ENCODE peak calls at places on chromosomes 12 and 14, in ten cellular contexts. P is A549; S is GM20000; H is A172; T is activated T-helper 1 cell treated with anti-CD3 and anti-CD28 coated beads, Interleukin-2, amount 50 U/mL, for 16 hours; R is COLO829; E is cardiac fibroblast; U is dorsolateral prefrontal cortex; C is CD4-positive, alpha-beta T cell; X is mucosa of descending colon. B is an unnamed sample.

GRCh38 chr14:79598339-79598738 is 613.0 kb downstream of the DIO2 start:
- DNase-seq in P (no peak), S (no peak), H (no peak), T (no peak), R (no peak), E (peak; percentile 71), U (no peak), C (no peak), X (no peak), B (no peak)

GRCh38 chr14:38931969-38932652 is 170.9 kb downstream of the SEC23A start:
- DNase-seq in P (no peak), S (no peak), H (no peak), T (no peak), R (no peak), E (no peak), U (no peak), C (no peak), X (no peak), B (no peak)

GRCh38 chr12:72274926-72275325 is 2.8 kb downstream of the TRHDE start:
- DNase-seq in P (no peak), S (peak; percentile 14), H (no peak), T (no peak), R (no peak), E (peak; percentile 4), U (no peak), C (no peak), X (no peak), B (no peak)

GRCh38 chr14:54329082-54329695 is 67.6 kb upstream of the CDKN3 start:
- DNase-seq in P (peak; percentile 60), S (peak; percentile 55), H (peak; percentile 44), T (no peak), R (peak; percentile 74), E (peak; percentile 87), U (no peak), C (no peak), X (no peak), B (no peak)

GRCh38 chr14:75689012-75689411 is 28.0 kb downstream of the TTLL5 start:
- DNase-seq in P (no peak), S (no peak), H (no peak), T (no peak), R (no peak), E (peak; percentile 53), U (no peak), C (no peak), X (no peak), B (no peak)

GRCh38 chr12:107461222-107461980 is 224.2 kb upstream of the PWP1 start:
- DNase-seq in P (no peak), S (no peak), H (peak; percentile 68), T (no peak), R (no peak), E (peak; percentile 37), U (no peak), C (no peak), X (no peak), B (peak; percentile 19)

GRCh38 chr12:26838888-26839416 is 6.0 kb upstream of the ITPR2 start:
- DNase-seq in P (no peak), S (no peak), H (no peak), T (no peak), R (no peak), E (no peak), U (no peak), C (no peak), X (no peak), B (no peak)

GRCh38 chr14:25009891-25010290 is 40.1 kb downstream of the STXBP6 start:
- DNase-seq in P (no peak), S (no peak), H (peak; percentile 53), T (no peak), R (peak; percentile 28), E (peak; percentile 53), U (no peak), C (no peak), X (no peak), B (no peak)

GRCh38 chr14:30588873-30589272 is 29.9 kb downstream of the G2E3 start:
- DNase-seq in P (no peak), S (no peak), H (no peak), T (no peak), R (no peak), E (no peak), U (no peak), C (no peak), X (no peak), B (no peak)

GRCh38 chr12:12721251-12721689 is 4.1 kb downstream of the CDKN1B start:
- DNase-seq in P (no peak), S (no peak), H (no peak), T (no peak), R (no peak), E (no peak), U (no peak), C (peak; percentile 35), X (no peak), B (no peak)

GRCh38 chr12:123764109-123764508 is 2.0 kb downstream of the DNAH10 start:
- DNase-seq in P (no peak), S (no peak), H (no peak), T (no peak), R (no peak), E (no peak), U (no peak), C (no peak), X (no peak), B (no peak)

GRCh38 chr14:85702937-85703336 is 173.0 kb downstream of the FLRT2 start:
- DNase-seq in P (no peak), S (no peak), H (no peak), T (no peak), R (no peak), E (peak; percentile 12), U (no peak), C (no peak), X (no peak), B (no peak)

GRCh38 chr12:45235087-45236025 is 19.5 kb downstream of the ANO6 start:
- DNase-seq in P (peak; percentile 45), S (no peak), H (peak; percentile 81), T (no peak), R (no peak), E (peak; percentile 56), U (no peak), C (no peak), X (no peak), B (no peak)

GRCh38 chr12:47307680-47308399 is 228.1 kb upstream of the AMIGO2 start:
- DNase-seq in P (peak; percentile 49), S (peak; percentile 68), H (peak; percentile 79), T (no peak), R (peak; percentile 32), E (peak; percentile 86), U (no peak), C (peak; percentile 48), X (no peak), B (peak; percentile 38)

GRCh38 chr14:59630281-59630963 is 53.8 kb upstream of the CCDC175 start:
- DNase-seq in P (no peak), S (no peak), H (no peak), T (no peak), R (no peak), E (peak; percentile 5), U (peak; percentile 75), C (no peak), X (no peak), B (no peak)

GRCh38 chr12:54258286-54258685 is 21.6 kb downstream of the CBX5 start:
- DNase-seq in P (no peak), S (no peak), H (peak; percentile 30), T (no peak), R (peak; percentile 71), E (peak; percentile 43), U (no peak), C (no peak), X (no peak), B (no peak)

GRCh38 chr14:100778951-100779690 is 46.8 kb upstream of the MEG3 start:
- DNase-seq in P (no peak), S (no peak), H (no peak), T (no peak), R (no peak), E (no peak), U (peak; percentile 8), C (no peak), X (no peak), B (no peak)

GRCh38 chr12:75699728-75700496 is 188.5 kb upstream of the KRR1 start:
- DNase-seq in P (no peak), S (no peak), H (peak; percentile 63), T (no peak), R (no peak), E (peak; percentile 89), U (no peak), C (no peak), X (no peak), B (no peak)

GRCh38 chr14:36132826-36133225 is 43.7 kb downstream of the PTCSC3 start:
- DNase-seq in P (no peak), S (no peak), H (no peak), T (no peak), R (no peak), E (no peak), U (no peak), C (no peak), X (no peak), B (no peak)

GRCh38 chr14:92783813-92784431 is 10.2 kb upstream of the GOLGA5 start:
- DNase-seq in P (peak; percentile 69), S (peak; percentile 44), H (peak; percentile 33), T (no peak), R (peak; percentile 81), E (peak; percentile 83), U (peak; percentile 8), C (no peak), X (no peak), B (no peak)

GRCh38 chr12:112091563-112091962 is 17.0 kb downstream of the NAA25 start:
- DNase-seq in P (no peak), S (no peak), H (no peak), T (no peak), R (no peak), E (no peak), U (no peak), C (no peak), X (no peak), B (no peak)

GRCh38 chr14:65164068-65164824 is 61.9 kb upstream of the MAX start:
- DNase-seq in P (peak; percentile 64), S (peak; percentile 55), H (peak; percentile 32), T (no peak), R (peak; percentile 59), E (peak; percentile 69), U (peak; percentile 24), C (peak; percentile 12), X (no peak), B (no peak)

GRCh38 chr12:62466018-62466595 is 519 bp upstream of the MON2 start:
- DNase-seq in P (peak; percentile 44), S (peak; percentile 68), H (peak; percentile 6), T (no peak), R (peak; percentile 16), E (peak; percentile 48), U (peak; percentile 44), C (peak; percentile 11), X (no peak), B (no peak)

GRCh38 chr12:13222076-13222475 is 25.6 kb downstream of the EMP1 start:
- DNase-seq in P (no peak), S (no peak), H (peak; percentile 30), T (no peak), R (no peak), E (no peak), U (no peak), C (no peak), X (peak; percentile 86), B (no peak)

GRCh38 chr14:101235042-101235871 is 326.0 kb upstream of the DIO3 start:
- DNase-seq in P (peak; percentile 78), S (peak; percentile 75), H (peak; percentile 10), T (no peak), R (peak; percentile 53), E (peak; percentile 42), U (peak; percentile 36), C (no peak), X (no peak), B (peak; percentile 4)

GRCh38 chr14:37931998-37932397 is 275.7 kb upstream of the SSTR1 start:
- DNase-seq in P (no peak), S (no peak), H (no peak), T (no peak), R (no peak), E (no peak), U (no peak), C (no peak), X (no peak), B (no peak)

GRCh38 chr12:24562761-24563392 is 386.0 kb downstream of the BCAT1 start:
- DNase-seq in P (peak; percentile 12), S (peak; percentile 58), H (no peak), T (no peak), R (no peak), E (peak; percentile 38), U (no peak), C (no peak), X (peak; percentile 50), B (no peak)

GRCh38 chr14:35365130-35366047 is 39.2 kb downstream of the NFKBIA start:
- DNase-seq in P (peak; percentile 77), S (peak; percentile 63), H (peak; percentile 82), T (peak; percentile 60), R (peak; percentile 82), E (peak; percentile 84), U (no peak), C (no peak), X (peak; percentile 79), B (peak; percentile 94)